ENCODE peak calls at places on chromosome 6, in six cellular contexts. S is AG04450, Q is pancreas, L is hepatocyte, G is stomach, H is astrocyte. Z is an unnamed sample.

GRCh38 chr6:45743028-45743615 is 272.5 kb downstream of the CLIC5 start:
- DNase-seq in L (no peak), Q (no peak), S (no peak), H (no peak), G (no peak), Z (peak; percentile 24)

GRCh38 chr6:77324851-77325250 is 138.4 kb downstream of the HTR1B start:
- DNase-seq in S (no peak), Q (no peak), H (no peak), G (no peak), L (no peak), Z (no peak)

GRCh38 chr6:107555449-107555848 is 65.5 kb downstream of the SOBP start:
- DNase-seq in S (no peak), G (no peak), H (no peak), Q (no peak), L (no peak), Z (no peak)

GRCh38 chr6:3237761-3238662 is 10.6 kb upstream of the TUBB2B start:
- DNase-seq in L (no peak), S (no peak), H (no peak), G (no peak), Q (no peak), Z (no peak)

GRCh38 chr6:42009844-42010184 is 40.5 kb upstream of the TAF8 start:
- DNase-seq in L (no peak), Q (no peak), G (no peak), S (no peak), H (no peak), Z (no peak)

GRCh38 chr6:36735110-36735971 is 37.7 kb downstream of the RAB44 start:
- DNase-seq in G (peak; percentile 72), L (peak; percentile 68), S (peak; percentile 63), H (peak; percentile 69), Q (peak; percentile 53), Z (peak; percentile 76)

GRCh38 chr6:12196326-12196936 is 93.7 kb upstream of the EDN1 start:
- DNase-seq in H (peak; percentile 83), S (peak; percentile 32), Q (no peak), G (no peak), L (no peak), Z (no peak)

GRCh38 chr6:28474441-28475219 is 31.3 kb upstream of the ZSCAN23 start:
- DNase-seq in H (peak; percentile 76), Q (no peak), S (peak; percentile 67), L (peak; percentile 79), G (no peak), Z (no peak)

GRCh38 chr6:41531591-41532582 is 14.3 kb upstream of the FOXP4 start:
- DNase-seq in G (no peak), S (peak; percentile 23), Q (no peak), H (peak; percentile 42), L (peak; percentile 36), Z (no peak)

GRCh38 chr6:68252632-68253031 is 382.4 kb upstream of the ADGRB3 start:
- DNase-seq in Q (no peak), L (no peak), G (no peak), S (no peak), H (no peak), Z (no peak)

GRCh38 chr6:68256391-68256790 is 378.7 kb upstream of the ADGRB3 start:
- DNase-seq in L (no peak), Q (no peak), H (peak; percentile 9), S (no peak), G (no peak), Z (no peak)
- H3K9me3 ChIP-seq in L (no peaks in the 10 kb centered on the region), Q (no peaks in the 10 kb centered on the region), H (peaks cover 4% of the 10 kb centered on the region), S (no peaks in the 10 kb centered on the region), G (peaks cover 30% of the 10 kb centered on the region), Z (peaks cover 10% of the 10 kb centered on the region)

DNA sequence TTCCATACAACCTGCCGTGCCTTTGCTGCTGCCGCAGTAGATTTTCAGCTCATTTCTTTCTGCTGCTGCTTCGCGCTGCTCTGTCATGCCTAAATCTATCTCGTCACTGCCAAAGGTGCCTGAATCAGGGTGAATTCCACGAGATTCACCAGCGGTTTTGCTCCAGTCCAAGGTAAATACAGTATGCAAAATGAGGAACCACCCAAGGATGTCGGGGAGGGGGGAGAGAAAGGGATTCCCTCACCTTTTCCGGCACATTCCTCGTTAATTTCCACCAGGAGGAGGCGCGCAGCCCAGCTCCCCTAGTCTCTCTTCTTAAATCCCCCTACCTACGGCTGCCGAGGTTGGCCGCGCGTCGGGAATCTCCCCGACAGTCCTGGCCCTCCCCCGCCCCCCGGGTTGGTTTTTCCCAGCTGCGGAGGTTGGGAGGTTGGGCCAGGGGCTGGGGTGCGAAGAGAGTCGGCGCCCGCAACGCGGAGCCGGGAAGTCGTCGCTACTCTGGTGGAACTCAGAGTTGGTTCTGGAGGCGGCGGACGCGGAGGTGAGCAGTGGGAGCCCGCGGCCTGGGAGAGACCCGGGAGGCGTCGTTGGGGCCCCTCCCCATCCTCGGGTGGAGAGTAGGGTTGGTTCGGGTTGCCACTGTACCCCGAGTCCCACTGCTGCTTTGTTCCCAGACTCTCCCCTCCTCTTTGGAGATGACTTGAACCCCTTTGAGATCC is at the start of gene TPBG:
- DNase-seq in H (peak; percentile 85), L (peak; percentile 79), Q (peak; percentile 54), G (peak; percentile 58), S (peak; percentile 37), Z (peak; percentile 49)
- H3K27me3 ChIP-seq in H (peaks cover 2% of the 10 kb centered on the region), L (peaks cover 28% of the 10 kb centered on the region), Q (no peaks in the 10 kb centered on the region), G (no peaks in the 10 kb centered on the region), S (no peaks in the 10 kb centered on the region), Z (no peaks in the 10 kb centered on the region)

GRCh38 chr6:154169193-154169847 is 130.3 kb downstream of the OPRM1 start:
- DNase-seq in L (no peak), G (no peak), Q (no peak), S (no peak), H (peak; percentile 5), Z (no peak)
- H3K9me3 ChIP-seq in L (no peaks in the 10 kb centered on the region), G (peaks cover 5% of the 10 kb centered on the region), Q (no peaks in the 10 kb centered on the region), S (no peaks in the 10 kb centered on the region), H (no peaks in the 10 kb centered on the region), Z (no peaks in the 10 kb centered on the region)

DNA sequence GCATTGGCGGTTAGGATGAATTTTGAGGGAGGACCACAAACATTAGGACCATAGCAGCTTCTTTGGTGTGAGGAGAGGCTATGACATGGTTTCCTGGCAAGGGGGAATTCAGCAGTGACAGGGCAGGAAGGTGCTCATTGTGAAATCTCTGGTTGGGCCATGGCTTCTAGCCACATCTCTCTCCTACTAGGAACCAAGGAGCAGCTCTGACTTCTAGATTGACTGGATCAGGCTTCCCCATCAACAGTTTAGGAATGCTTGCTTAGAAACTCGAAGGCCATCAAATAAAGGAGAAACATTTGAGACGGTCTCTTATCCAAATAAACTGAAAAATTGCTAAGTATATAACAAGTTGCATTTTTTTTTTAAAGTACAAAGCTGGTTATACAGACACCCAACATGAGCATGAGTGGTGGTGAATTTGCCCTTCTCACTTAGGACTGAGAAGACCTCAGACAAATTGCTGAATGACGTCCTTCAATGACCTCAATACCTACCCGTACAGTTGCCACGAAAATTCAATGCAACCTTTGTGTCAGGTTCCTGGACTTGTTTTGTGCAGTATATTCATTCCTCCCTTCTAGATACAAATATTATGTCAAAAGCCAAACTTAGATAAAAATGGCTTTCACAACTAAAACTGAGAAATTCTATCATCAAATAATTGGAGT is 140.8 kb downstream of the ZDHHC14 start:
- DNase-seq in L (no peak), H (no peak), G (no peak), Q (no peak), S (no peak), Z (no peak)
- H3K27me3 ChIP-seq in L (no peaks in the 10 kb centered on the region), H (no peaks in the 10 kb centered on the region), G (no peaks in the 10 kb centered on the region), Q (no peaks in the 10 kb centered on the region), S (no peaks in the 10 kb centered on the region), Z (no peaks in the 10 kb centered on the region)